ENCODE peak calls at places on chromosomes 12 and 14, in ten cellular contexts. J is HTR-8/SVneo; O is iris pigment epithelial cell; X is SK-N-DZ; A is CD8-positive, alpha-beta memory T cell; H is HuH-7; K is caudate nucleus; Z is IMR-90; F is KG1; P is GM03348. V is an unnamed sample.

GRCh38 chr12:105451798-105452197 is 121.3 kb downstream of the C12orf75 start:
- DNase-seq in J (no peak), O (no peak), X (no peak), A (no peak), H (no peak), K (no peak), Z (no peak), F (no peak), P (no peak), V (no peak)

GRCh38 chr12:82627799-82628198 is 58.9 kb upstream of the TMTC2 start:
- DNase-seq in J (peak; percentile 2), O (peak; percentile 55), X (peak; percentile 41), A (no peak), H (peak; percentile 5), K (no peak), Z (peak; percentile 38), F (no peak), P (peak; percentile 50), V (no peak)

GRCh38 chr14:91352101-91352500 is 65.5 kb downstream of the CCDC88C start:
- DNase-seq in J (no peak), O (peak; percentile 17), X (no peak), A (no peak), H (no peak), K (no peak), Z (no peak), F (no peak), P (peak; percentile 51), V (no peak)

GRCh38 chr12:76556373-76556772 is 3.2 kb downstream of the OSBPL8 start:
- DNase-seq in J (no peak), O (peak; percentile 31), X (no peak), A (peak; percentile 15), H (no peak), K (no peak), Z (no peak), F (no peak), P (no peak), V (no peak)

GRCh38 chr14:68395585-68395984 is 397.3 kb downstream of the ZFP36L1 start:
- DNase-seq in J (no peak), O (peak; percentile 66), X (no peak), A (no peak), H (no peak), K (no peak), Z (peak; percentile 76), F (no peak), P (peak; percentile 66), V (no peak)

GRCh38 chr12:25924535-25925001 is 33.9 kb upstream of the RASSF8 start:
- DNase-seq in J (peak; percentile 48), O (peak; percentile 9), X (no peak), A (no peak), H (no peak), K (no peak), Z (no peak), F (no peak), P (no peak), V (no peak)

GRCh38 chr12:40692617-40693502 is 621 bp downstream of the CNTN1 start:
- DNase-seq in J (no peak), O (no peak), X (peak; percentile 58), A (no peak), H (no peak), K (peak; percentile 64), Z (no peak), F (no peak), P (peak; percentile 20), V (no peak)

GRCh38 chr14:51962678-51963077 is 26.7 kb upstream of the RTRAF start:
- DNase-seq in J (no peak), O (peak; percentile 41), X (no peak), A (no peak), H (no peak), K (no peak), Z (peak; percentile 20), F (no peak), P (peak; percentile 10), V (no peak)

GRCh38 chr12:64450711-64451486 is 1.0 kb upstream of the TBK1 start:
- DNase-seq in J (no peak), O (peak; percentile 29), X (peak; percentile 11), A (no peak), H (peak; percentile 12), K (peak; percentile 6), Z (peak; percentile 19), F (no peak), P (peak; percentile 13), V (no peak)

GRCh38 chr12:94753071-94753779 is 102.9 kb upstream of the TMCC3 start:
- DNase-seq in J (no peak), O (peak; percentile 28), X (no peak), A (no peak), H (no peak), K (no peak), Z (no peak), F (no peak), P (no peak), V (no peak)

GRCh38 chr14:97873291-97873690 is 1076.1 kb downstream of the VRK1 start:
- DNase-seq in J (no peak), O (no peak), X (no peak), A (no peak), H (no peak), K (no peak), Z (no peak), F (no peak), P (no peak), V (no peak)

GRCh38 chr12:41724216-41724615 is 420.5 kb downstream of the GXYLT1 start:
- DNase-seq in J (no peak), O (no peak), X (no peak), A (no peak), H (peak; percentile 55), K (no peak), Z (no peak), F (no peak), P (no peak), V (no peak)

GRCh38 chr12:52696588-52696987 is 6.7 kb downstream of the KRT77 start:
- DNase-seq in J (no peak), O (no peak), X (no peak), A (no peak), H (no peak), K (no peak), Z (no peak), F (no peak), P (no peak), V (no peak)

GRCh38 chr12:116599285-116600122 is 40.3 kb downstream of the MAP1LC3B2 start:
- DNase-seq in J (peak; percentile 75), O (peak; percentile 72), X (peak; percentile 41), A (peak; percentile 21), H (no peak), K (peak; percentile 66), Z (peak; percentile 58), F (no peak), P (peak; percentile 90), V (peak; percentile 68)

GRCh38 chr12:24197517-24197916 is 248.0 kb upstream of the SOX5 start:
- DNase-seq in J (no peak), O (no peak), X (no peak), A (no peak), H (no peak), K (no peak), Z (no peak), F (no peak), P (no peak), V (no peak)

GRCh38 chr14:39218171-39218769 is 15.4 kb upstream of the MIA2 start:
- DNase-seq in J (no peak), O (peak; percentile 45), X (no peak), A (no peak), H (no peak), K (no peak), Z (peak; percentile 14), F (no peak), P (no peak), V (no peak)

GRCh38 chr12:80622271-80622670 is 85.2 kb upstream of the MYF6 start:
- DNase-seq in J (no peak), O (no peak), X (no peak), A (no peak), H (no peak), K (no peak), Z (no peak), F (no peak), P (no peak), V (no peak)

GRCh38 chr12:69880566-69880965 is 55.5 kb downstream of the MYRFL start:
- DNase-seq in J (no peak), O (peak; percentile 30), X (no peak), A (no peak), H (peak; percentile 20), K (no peak), Z (peak; percentile 38), F (no peak), P (no peak), V (no peak)

GRCh38 chr14:28098863-28099262 is 667.7 kb upstream of the FOXG1 start:
- DNase-seq in J (no peak), O (no peak), X (peak; percentile 93), A (no peak), H (no peak), K (no peak), Z (no peak), F (no peak), P (no peak), V (no peak)